ENCODE peak calls at places on chromosomes 4 and X, in five cellular contexts. D is body of pancreas, A is CD14-positive monocyte, V is glutamatergic neuron, L is cardiac muscle cell. H is an unnamed sample.
A peak's percentile ranks its signal among the peaks of the same experiment; 100 is the strongest.

GRCh38 chr4:76212851-76213414 is 691 bp downstream of the SCARB2 start:
- DNase-seq in D (no peak), A (no peak), V (no peak), L (peak; percentile 57), H (no peak)

GRCh38 chr4:119286377-119287002 is 35.4 kb downstream of the FABP2 start:
- DNase-seq in D (peak; percentile 35), A (no peak), V (no peak), L (peak; percentile 83), H (no peak)

GRCh38 chrX:41922694-41923171 is 621 bp downstream of the CASK start:
- DNase-seq in D (peak; percentile 7), A (no peak), V (peak; percentile 68), L (peak; percentile 24), H (peak; percentile 55)

GRCh38 chr4:154872198-154872597 is 91.1 kb downstream of the RBM46 start:
- DNase-seq in D (no peak), A (no peak), V (no peak), L (no peak), H (no peak)

GRCh38 chr4:181294421-181294820 is 948.8 kb upstream of the TENM3 start:
- DNase-seq in D (no peak), A (no peak), V (no peak), L (no peak), H (no peak)

GRCh38 chr4:110798682-110799081 is 175.8 kb upstream of the PITX2 start:
- DNase-seq in D (no peak), A (no peak), V (no peak), L (no peak), H (no peak)

GRCh38 chr4:154082760-154083530 is 294.1 kb upstream of the SFRP2 start:
- DNase-seq in D (no peak), A (no peak), V (peak; percentile 85), L (no peak), H (no peak)

GRCh38 chr4:7343950-7344349 is 90.8 kb downstream of the PSAPL1 start:
- DNase-seq in D (no peak), A (no peak), V (no peak), L (no peak), H (no peak)

DNA sequence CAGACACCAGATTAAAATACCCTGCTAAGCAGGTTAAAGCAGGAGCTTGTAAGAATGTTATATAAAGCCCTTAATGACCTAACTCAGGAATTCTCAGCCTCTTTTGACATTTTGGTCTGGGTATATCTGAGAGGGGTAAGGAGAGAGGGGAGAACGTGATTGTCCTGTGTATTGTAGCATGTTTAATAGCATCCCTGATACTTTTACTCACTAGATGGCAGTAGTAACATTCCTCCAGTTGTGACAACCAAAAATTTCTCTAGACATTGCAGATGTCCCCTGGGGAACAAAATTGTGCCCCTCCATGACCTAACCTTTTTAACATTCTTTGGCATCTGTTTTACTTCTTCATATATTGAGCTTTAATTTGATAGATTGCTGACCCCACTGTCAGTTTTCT is 17.9 kb downstream of the SMARCA5 start:
- DNase-seq in D (no peak), A (no peak), V (no peak), L (peak; percentile 27), H (no peak)
- TF ChIP-seq CTCF in D (no peak), A (peak; percentile 30), V (no peak), L (peak; percentile 44), H (no peak)

GRCh38 chr4:16195209-16195608 is 31.1 kb downstream of the TAPT1 start:
- DNase-seq in D (no peak), A (no peak), V (no peak), L (no peak), H (no peak)

GRCh38 chr4:16198271-16198670 is 28.0 kb downstream of the TAPT1 start:
- DNase-seq in D (no peak), A (no peak), V (no peak), L (no peak), H (no peak)

GRCh38 chr4:16197842-16198241 is 28.4 kb downstream of the TAPT1 start:
- DNase-seq in D (no peak), A (no peak), V (no peak), L (peak; percentile 18), H (no peak)

GRCh38 chr4:16199132-16199531 is 27.1 kb downstream of the TAPT1 start:
- DNase-seq in D (no peak), A (no peak), V (no peak), L (peak; percentile 55), H (no peak)

GRCh38 chr4:16196482-16197393 is 29.5 kb downstream of the TAPT1 start:
- DNase-seq in D (peak; percentile 20), A (no peak), V (no peak), L (peak; percentile 78), H (peak; percentile 23)
- TF ChIP-seq CTCF in D (peak; percentile 53), A (peak; percentile 49), V (no peak), L (peak; percentile 51), H (peak; percentile 47)

GRCh38 chrX:18664947-18665346 is 7.0 kb downstream of the RS1 start:
- DNase-seq in D (no peak), A (no peak), V (no peak), L (no peak), H (no peak)
- TF ChIP-seq CTCF in D (no peak), A (no peak), V (no peak), L (no peak), H (no peak)

DNA sequence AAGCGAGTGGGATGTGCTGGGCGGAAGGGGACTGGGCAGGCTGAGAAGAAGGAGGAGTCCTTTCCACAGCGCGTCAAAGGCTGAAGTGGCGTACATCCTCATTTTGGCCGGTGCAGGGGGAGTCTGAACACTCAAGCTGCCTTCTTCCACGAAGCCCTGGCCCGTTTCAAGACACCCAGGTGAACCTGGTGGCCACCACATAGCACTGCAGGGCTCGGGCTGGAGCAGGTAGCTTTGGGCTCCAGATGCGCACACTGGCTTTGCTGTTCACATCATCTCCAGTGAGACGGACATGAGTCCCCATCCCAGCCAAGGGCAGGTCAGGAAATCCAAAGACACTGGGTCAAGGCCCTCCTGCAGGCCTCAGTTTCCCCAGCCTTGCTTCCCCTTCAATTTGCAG is 30.3 kb downstream of the CCNQ start:
- DNase-seq in D (no peak), A (no peak), V (no peak), L (no peak), H (no peak)
- TF ChIP-seq CTCF in D (no peak), A (no peak), V (peak; percentile 27), L (no peak), H (no peak)

H was measured in nephron progenitor cell.